ENCODE peak calls at places on chromosomes 13 and 19, in ten cellular contexts. One of them, this sample, is unnamed.

GRCh38 chr19:43872547-43873336 is 45.6 kb downstream of the ZNF283 start:
- DNase-seq in kidney tubule cell: peak
- DNase-seq in kidney epithelial cell: no peak
- DNase-seq in ACHN: peak
- DNase-seq in lower lobe of right lung: no peak
- DNase-seq in activated T-helper 9 cell treated with anti-CD3 and anti-CD28 coated beads, Interleukin-2, amount 50 U/mL, for 16 hours: no peak
- DNase-seq in caudate nucleus: no peak
- DNase-seq in NCI-H1092: no peak
- DNase-seq in NCI-H1930: no peak
- DNase-seq in SHP77: no peak
- DNase-seq in this sample: no peak

GRCh38 chr13:27961227-27962085 is 7.7 kb downstream of the CDX2 start:
- DNase-seq in kidney epithelial cell: no peak
- DNase-seq in SHP77: no peak
- DNase-seq in ACHN: no peak
- DNase-seq in activated T-helper 9 cell treated with anti-CD3 and anti-CD28 coated beads, Interleukin-2, amount 50 U/mL, for 16 hours: no peak
- DNase-seq in kidney tubule cell: no peak
- DNase-seq in caudate nucleus: no peak
- DNase-seq in NCI-H1930: no peak
- DNase-seq in lower lobe of right lung: no peak
- DNase-seq in NCI-H1092: no peak
- DNase-seq in this sample: no peak

GRCh38 chr19:5960005-5961001 is 17.6 kb downstream of the RANBP3 start:
- DNase-seq in kidney epithelial cell: no peak
- DNase-seq in caudate nucleus: no peak
- DNase-seq in SHP77: peak
- DNase-seq in kidney tubule cell: no peak
- DNase-seq in NCI-H1092: peak
- DNase-seq in activated T-helper 9 cell treated with anti-CD3 and anti-CD28 coated beads, Interleukin-2, amount 50 U/mL, for 16 hours: no peak
- DNase-seq in ACHN: no peak
- DNase-seq in NCI-H1930: no peak
- DNase-seq in lower lobe of right lung: no peak
- DNase-seq in this sample: no peak

GRCh38 chr19:1169921-1170885 is 3.9 kb downstream of the SBNO2 start:
- DNase-seq in caudate nucleus: no peak
- DNase-seq in NCI-H1930: no peak
- DNase-seq in kidney epithelial cell: no peak
- DNase-seq in ACHN: no peak
- DNase-seq in activated T-helper 9 cell treated with anti-CD3 and anti-CD28 coated beads, Interleukin-2, amount 50 U/mL, for 16 hours: no peak
- DNase-seq in SHP77: no peak
- DNase-seq in kidney tubule cell: peak
- DNase-seq in lower lobe of right lung: peak
- DNase-seq in NCI-H1092: no peak
- DNase-seq in this sample: no peak

GRCh38 chr13:96141032-96141431 is 51.1 kb downstream of the HS6ST3 start:
- DNase-seq in activated T-helper 9 cell treated with anti-CD3 and anti-CD28 coated beads, Interleukin-2, amount 50 U/mL, for 16 hours: no peak
- DNase-seq in kidney epithelial cell: no peak
- DNase-seq in SHP77: peak
- DNase-seq in NCI-H1930: no peak
- DNase-seq in ACHN: peak
- DNase-seq in lower lobe of right lung: no peak
- DNase-seq in caudate nucleus: no peak
- DNase-seq in kidney tubule cell: peak
- DNase-seq in NCI-H1092: no peak
- DNase-seq in this sample: no peak

GRCh38 chr13:100235311-100235901 is 146.5 kb downstream of the PCCA start:
- DNase-seq in activated T-helper 9 cell treated with anti-CD3 and anti-CD28 coated beads, Interleukin-2, amount 50 U/mL, for 16 hours: no peak
- DNase-seq in NCI-H1092: peak
- DNase-seq in caudate nucleus: no peak
- DNase-seq in ACHN: peak
- DNase-seq in SHP77: peak
- DNase-seq in NCI-H1930: peak
- DNase-seq in kidney epithelial cell: peak
- DNase-seq in kidney tubule cell: peak
- DNase-seq in lower lobe of right lung: no peak
- DNase-seq in this sample: peak

GRCh38 chr13:40589285-40590109 is 76.9 kb downstream of the FOXO1 start:
- DNase-seq in ACHN: no peak
- DNase-seq in SHP77: peak
- DNase-seq in lower lobe of right lung: no peak
- DNase-seq in NCI-H1092: no peak
- DNase-seq in activated T-helper 9 cell treated with anti-CD3 and anti-CD28 coated beads, Interleukin-2, amount 50 U/mL, for 16 hours: no peak
- DNase-seq in kidney epithelial cell: peak
- DNase-seq in caudate nucleus: no peak
- DNase-seq in NCI-H1930: no peak
- DNase-seq in kidney tubule cell: peak
- DNase-seq in this sample: no peak

GRCh38 chr19:43667524-43668405 is 2.2 kb downstream of the PLAUR start:
- DNase-seq in ACHN: no peak
- DNase-seq in SHP77: peak
- DNase-seq in NCI-H1092: no peak
- DNase-seq in lower lobe of right lung: peak
- DNase-seq in kidney epithelial cell: no peak
- DNase-seq in kidney tubule cell: no peak
- DNase-seq in NCI-H1930: no peak
- DNase-seq in activated T-helper 9 cell treated with anti-CD3 and anti-CD28 coated beads, Interleukin-2, amount 50 U/mL, for 16 hours: no peak
- DNase-seq in caudate nucleus: no peak
- DNase-seq in this sample: no peak

GRCh38 chr13:97347255-97347653 is 86.7 kb upstream of the RAP2A start:
- DNase-seq in activated T-helper 9 cell treated with anti-CD3 and anti-CD28 coated beads, Interleukin-2, amount 50 U/mL, for 16 hours: no peak
- DNase-seq in kidney epithelial cell: no peak
- DNase-seq in NCI-H1092: no peak
- DNase-seq in NCI-H1930: no peak
- DNase-seq in caudate nucleus: no peak
- DNase-seq in ACHN: no peak
- DNase-seq in lower lobe of right lung: no peak
- DNase-seq in SHP77: no peak
- DNase-seq in kidney tubule cell: no peak
- DNase-seq in this sample: no peak

GRCh38 chr19:56273563-56274117 is 1.1 kb downstream of the EDDM13 start:
- DNase-seq in caudate nucleus: no peak
- DNase-seq in activated T-helper 9 cell treated with anti-CD3 and anti-CD28 coated beads, Interleukin-2, amount 50 U/mL, for 16 hours: no peak
- DNase-seq in lower lobe of right lung: no peak
- DNase-seq in NCI-H1930: no peak
- DNase-seq in ACHN: no peak
- DNase-seq in kidney tubule cell: peak
- DNase-seq in SHP77: no peak
- DNase-seq in kidney epithelial cell: no peak
- DNase-seq in NCI-H1092: no peak
- DNase-seq in this sample: no peak

GRCh38 chr13:72368031-72368430 is 359.4 kb downstream of the MZT1 start:
- DNase-seq in kidney epithelial cell: no peak
- DNase-seq in caudate nucleus: no peak
- DNase-seq in NCI-H1930: no peak
- DNase-seq in ACHN: no peak
- DNase-seq in SHP77: no peak
- DNase-seq in lower lobe of right lung: no peak
- DNase-seq in kidney tubule cell: peak
- DNase-seq in NCI-H1092: no peak
- DNase-seq in activated T-helper 9 cell treated with anti-CD3 and anti-CD28 coated beads, Interleukin-2, amount 50 U/mL, for 16 hours: no peak
- DNase-seq in this sample: no peak

GRCh38 chr19:51644636-51645271 is 1.9 kb downstream of the SIGLEC14 start:
- DNase-seq in NCI-H1092: no peak
- DNase-seq in kidney tubule cell: no peak
- DNase-seq in ACHN: no peak
- DNase-seq in caudate nucleus: no peak
- DNase-seq in activated T-helper 9 cell treated with anti-CD3 and anti-CD28 coated beads, Interleukin-2, amount 50 U/mL, for 16 hours: no peak
- DNase-seq in NCI-H1930: no peak
- DNase-seq in SHP77: no peak
- DNase-seq in lower lobe of right lung: no peak
- DNase-seq in kidney epithelial cell: no peak
- DNase-seq in this sample: no peak

GRCh38 chr13:73901324-73902068 is 232.7 kb downstream of the KLF12 start:
- DNase-seq in activated T-helper 9 cell treated with anti-CD3 and anti-CD28 coated beads, Interleukin-2, amount 50 U/mL, for 16 hours: no peak
- DNase-seq in NCI-H1930: no peak
- DNase-seq in lower lobe of right lung: no peak
- DNase-seq in SHP77: no peak
- DNase-seq in kidney epithelial cell: no peak
- DNase-seq in ACHN: no peak
- DNase-seq in caudate nucleus: no peak
- DNase-seq in kidney tubule cell: no peak
- DNase-seq in NCI-H1092: no peak
- DNase-seq in this sample: no peak

GRCh38 chr13:113849981-113850721 is 13.7 kb downstream of the GAS6 start:
- DNase-seq in kidney epithelial cell: no peak
- DNase-seq in NCI-H1930: no peak
- DNase-seq in activated T-helper 9 cell treated with anti-CD3 and anti-CD28 coated beads, Interleukin-2, amount 50 U/mL, for 16 hours: no peak
- DNase-seq in NCI-H1092: no peak
- DNase-seq in ACHN: no peak
- DNase-seq in lower lobe of right lung: no peak
- DNase-seq in caudate nucleus: no peak
- DNase-seq in kidney tubule cell: no peak
- DNase-seq in SHP77: no peak
- DNase-seq in this sample: no peak

GRCh38 chr19:42386974-42387707 is 3.0 kb downstream of the CNFN start:
- DNase-seq in kidney tubule cell: peak
- DNase-seq in SHP77: peak
- DNase-seq in NCI-H1930: peak
- DNase-seq in lower lobe of right lung: peak
- DNase-seq in kidney epithelial cell: peak
- DNase-seq in NCI-H1092: peak
- DNase-seq in caudate nucleus: peak
- DNase-seq in ACHN: peak
- DNase-seq in activated T-helper 9 cell treated with anti-CD3 and anti-CD28 coated beads, Interleukin-2, amount 50 U/mL, for 16 hours: peak
- DNase-seq in this sample: peak

GRCh38 chr13:43284162-43284561 is 260.8 kb downstream of the DNAJC15 start:
- DNase-seq in SHP77: no peak
- DNase-seq in kidney epithelial cell: no peak
- DNase-seq in ACHN: peak
- DNase-seq in NCI-H1092: no peak
- DNase-seq in NCI-H1930: no peak
- DNase-seq in caudate nucleus: no peak
- DNase-seq in lower lobe of right lung: no peak
- DNase-seq in kidney tubule cell: no peak
- DNase-seq in activated T-helper 9 cell treated with anti-CD3 and anti-CD28 coated beads, Interleukin-2, amount 50 U/mL, for 16 hours: no peak
- DNase-seq in this sample: no peak

GRCh38 chr19:7450243-7451223 is 38.3 kb downstream of the PEX11G start:
- DNase-seq in activated T-helper 9 cell treated with anti-CD3 and anti-CD28 coated beads, Interleukin-2, amount 50 U/mL, for 16 hours: no peak
- DNase-seq in ACHN: peak
- DNase-seq in lower lobe of right lung: no peak
- DNase-seq in SHP77: no peak
- DNase-seq in kidney tubule cell: peak
- DNase-seq in kidney epithelial cell: no peak
- DNase-seq in caudate nucleus: no peak
- DNase-seq in NCI-H1092: no peak
- DNase-seq in NCI-H1930: no peak
- DNase-seq in this sample: no peak

GRCh38 chr13:30065181-30065580 is 214.8 kb upstream of the UBL3 start:
- DNase-seq in activated T-helper 9 cell treated with anti-CD3 and anti-CD28 coated beads, Interleukin-2, amount 50 U/mL, for 16 hours: no peak
- DNase-seq in SHP77: no peak
- DNase-seq in NCI-H1930: no peak
- DNase-seq in ACHN: no peak
- DNase-seq in lower lobe of right lung: no peak
- DNase-seq in NCI-H1092: no peak
- DNase-seq in kidney epithelial cell: no peak
- DNase-seq in caudate nucleus: no peak
- DNase-seq in kidney tubule cell: peak
- DNase-seq in this sample: no peak

GRCh38 chr13:80923907-80924306 is 583.0 kb upstream of the SPRY2 start:
- DNase-seq in SHP77: no peak
- DNase-seq in lower lobe of right lung: no peak
- DNase-seq in NCI-H1930: no peak
- DNase-seq in kidney tubule cell: no peak
- DNase-seq in kidney epithelial cell: no peak
- DNase-seq in caudate nucleus: no peak
- DNase-seq in ACHN: no peak
- DNase-seq in NCI-H1092: no peak
- DNase-seq in activated T-helper 9 cell treated with anti-CD3 and anti-CD28 coated beads, Interleukin-2, amount 50 U/mL, for 16 hours: no peak
- DNase-seq in this sample: no peak

GRCh38 chr13:65063753-65064152 is 2166.4 kb downstream of the PCDH9 start:
- DNase-seq in caudate nucleus: no peak
- DNase-seq in activated T-helper 9 cell treated with anti-CD3 and anti-CD28 coated beads, Interleukin-2, amount 50 U/mL, for 16 hours: no peak
- DNase-seq in kidney tubule cell: no peak
- DNase-seq in NCI-H1930: no peak
- DNase-seq in SHP77: no peak
- DNase-seq in NCI-H1092: no peak
- DNase-seq in kidney epithelial cell: peak
- DNase-seq in lower lobe of right lung: no peak
- DNase-seq in ACHN: peak
- DNase-seq in this sample: no peak

GRCh38 chr19:2528543-2529173 is 52.7 kb downstream of the GADD45B start:
- DNase-seq in activated T-helper 9 cell treated with anti-CD3 and anti-CD28 coated beads, Interleukin-2, amount 50 U/mL, for 16 hours: no peak
- DNase-seq in ACHN: no peak
- DNase-seq in NCI-H1092: no peak
- DNase-seq in kidney epithelial cell: no peak
- DNase-seq in caudate nucleus: no peak
- DNase-seq in lower lobe of right lung: peak
- DNase-seq in SHP77: no peak
- DNase-seq in kidney tubule cell: no peak
- DNase-seq in NCI-H1930: no peak
- DNase-seq in this sample: no peak

GRCh38 chr13:90696254-90696653 is 651.2 kb upstream of the MIR17HG start:
- DNase-seq in caudate nucleus: no peak
- DNase-seq in ACHN: no peak
- DNase-seq in lower lobe of right lung: no peak
- DNase-seq in SHP77: no peak
- DNase-seq in kidney epithelial cell: peak
- DNase-seq in NCI-H1092: no peak
- DNase-seq in activated T-helper 9 cell treated with anti-CD3 and anti-CD28 coated beads, Interleukin-2, amount 50 U/mL, for 16 hours: no peak
- DNase-seq in kidney tubule cell: peak
- DNase-seq in NCI-H1930: no peak
- DNase-seq in this sample: no peak

GRCh38 chr13:84132491-84132890 is 250.2 kb upstream of the SLITRK1 start:
- DNase-seq in NCI-H1092: no peak
- DNase-seq in kidney epithelial cell: no peak
- DNase-seq in NCI-H1930: no peak
- DNase-seq in kidney tubule cell: no peak
- DNase-seq in activated T-helper 9 cell treated with anti-CD3 and anti-CD28 coated beads, Interleukin-2, amount 50 U/mL, for 16 hours: no peak
- DNase-seq in caudate nucleus: no peak
- DNase-seq in lower lobe of right lung: no peak
- DNase-seq in ACHN: no peak
- DNase-seq in SHP77: no peak
- DNase-seq in this sample: no peak

GRCh38 chr13:91296011-91296410 is 51.5 kb upstream of the MIR17HG start:
- DNase-seq in activated T-helper 9 cell treated with anti-CD3 and anti-CD28 coated beads, Interleukin-2, amount 50 U/mL, for 16 hours: no peak
- DNase-seq in NCI-H1092: no peak
- DNase-seq in lower lobe of right lung: no peak
- DNase-seq in ACHN: no peak
- DNase-seq in kidney tubule cell: no peak
- DNase-seq in NCI-H1930: no peak
- DNase-seq in SHP77: no peak
- DNase-seq in caudate nucleus: no peak
- DNase-seq in kidney epithelial cell: no peak
- DNase-seq in this sample: no peak

GRCh38 chr13:54241719-54242118 is 1213.1 kb downstream of the OLFM4 start:
- DNase-seq in kidney tubule cell: peak
- DNase-seq in NCI-H1092: peak
- DNase-seq in caudate nucleus: no peak
- DNase-seq in SHP77: peak
- DNase-seq in lower lobe of right lung: no peak
- DNase-seq in ACHN: no peak
- DNase-seq in activated T-helper 9 cell treated with anti-CD3 and anti-CD28 coated beads, Interleukin-2, amount 50 U/mL, for 16 hours: no peak
- DNase-seq in NCI-H1930: no peak
- DNase-seq in kidney epithelial cell: no peak
- DNase-seq in this sample: peak

GRCh38 chr19:48806518-48806817 is 4.4 kb downstream of the BCAT2 start:
- DNase-seq in activated T-helper 9 cell treated with anti-CD3 and anti-CD28 coated beads, Interleukin-2, amount 50 U/mL, for 16 hours: no peak
- DNase-seq in lower lobe of right lung: no peak
- DNase-seq in ACHN: no peak
- DNase-seq in NCI-H1930: peak
- DNase-seq in caudate nucleus: no peak
- DNase-seq in kidney epithelial cell: no peak
- DNase-seq in kidney tubule cell: peak
- DNase-seq in SHP77: peak
- DNase-seq in NCI-H1092: no peak
- DNase-seq in this sample: peak

GRCh38 chr19:1644070-1644469 is 8.3 kb downstream of the TCF3 start:
- DNase-seq in activated T-helper 9 cell treated with anti-CD3 and anti-CD28 coated beads, Interleukin-2, amount 50 U/mL, for 16 hours: no peak
- DNase-seq in SHP77: no peak
- DNase-seq in NCI-H1092: no peak
- DNase-seq in caudate nucleus: no peak
- DNase-seq in ACHN: no peak
- DNase-seq in NCI-H1930: no peak
- DNase-seq in lower lobe of right lung: no peak
- DNase-seq in kidney tubule cell: no peak
- DNase-seq in kidney epithelial cell: no peak
- DNase-seq in this sample: no peak

GRCh38 chr13:114023716-114024602 is 50.1 kb upstream of the C13orf46 start:
- DNase-seq in lower lobe of right lung: no peak
- DNase-seq in ACHN: no peak
- DNase-seq in NCI-H1930: no peak
- DNase-seq in kidney epithelial cell: no peak
- DNase-seq in activated T-helper 9 cell treated with anti-CD3 and anti-CD28 coated beads, Interleukin-2, amount 50 U/mL, for 16 hours: no peak
- DNase-seq in NCI-H1092: no peak
- DNase-seq in caudate nucleus: no peak
- DNase-seq in SHP77: no peak
- DNase-seq in kidney tubule cell: no peak
- DNase-seq in this sample: no peak